ENCODE peak calls at places on chromosome X, in five cellular contexts. G is hepatocyte, U is PC-3, M is fibroblast of lung, E is esophagus squamous epithelium. X is an unnamed sample.
A peak's percentile ranks its signal among the peaks of the same experiment; 100 is the strongest.

GRCh38 chrX:40530471-40530870 is 50.3 kb upstream of the ATP6AP2 start:
- DNase-seq in G (no peak), U (no peak), M (no peak), E (no peak), X (no peak)

GRCh38 chrX:48917139-48917980 is 1.5 kb downstream of the PIM2 start:
- DNase-seq in G (peak; percentile 93), U (peak; percentile 93), M (peak; percentile 76), E (peak; percentile 55), X (peak; percentile 95)

GRCh38 chrX:53440631-53441517 is 6.7 kb upstream of the HSD17B10 start:
- DNase-seq in G (peak; percentile 53), U (peak; percentile 72), M (peak; percentile 58), E (peak; percentile 6), X (peak; percentile 83)

GRCh38 chrX:113048896-113049295 is 208.3 kb upstream of the AMOT start:
- DNase-seq in G (no peak), U (no peak), M (peak; percentile 20), E (no peak), X (no peak)

GRCh38 chrX:16552546-16552945 is 97.4 kb upstream of the S100G start:
- DNase-seq in G (no peak), U (peak; percentile 82), M (peak; percentile 32), E (no peak), X (peak; percentile 57)

GRCh38 chrX:16267431-16267830 is 100.2 kb downstream of the MAGEB17 start:
- DNase-seq in G (no peak), U (no peak), M (no peak), E (no peak), X (no peak)

GRCh38 chrX:39953879-39954278 is 143.9 kb downstream of the BCOR start:
- DNase-seq in G (peak; percentile 89), U (peak; percentile 94), M (peak; percentile 85), E (no peak), X (peak; percentile 84)

GRCh38 chrX:131763674-131764073 is 219.8 kb downstream of the OR13H1 start:
- DNase-seq in G (no peak), U (peak; percentile 57), M (peak; percentile 65), E (peak; percentile 37), X (no peak)

GRCh38 chrX:153726286-153727107 is 1.8 kb downstream of the ABCD1 start:
- DNase-seq in G (peak; percentile 63), U (peak; percentile 31), M (peak; percentile 63), E (peak; percentile 38), X (peak; percentile 95)

GRCh38 chrX:150813922-150814321 is 84.5 kb downstream of the CD99L2 start:
- DNase-seq in G (no peak), U (no peak), M (no peak), E (no peak), X (no peak)

GRCh38 chrX:107730298-107730655 is 45.3 kb downstream of the TSC22D3 start:
- DNase-seq in G (no peak), U (no peak), M (no peak), E (no peak), X (no peak)

GRCh38 chrX:39309018-39309620 is 507.9 kb downstream of the MID1IP1 start:
- DNase-seq in G (peak; percentile 30), U (no peak), M (peak; percentile 75), E (no peak), X (no peak)

GRCh38 chrX:123909498-123909897 is 49.6 kb downstream of the XIAP start:
- DNase-seq in G (no peak), U (no peak), M (no peak), E (no peak), X (no peak)

GRCh38 chrX:81390244-81390643 is 188.3 kb downstream of the SH3BGRL start:
- DNase-seq in G (no peak), U (no peak), M (no peak), E (no peak), X (no peak)

GRCh38 chrX:101415180-101416130 is 7.4 kb downstream of the HNRNPH2 start:
- DNase-seq in G (peak; percentile 73), U (peak; percentile 69), M (peak; percentile 68), E (no peak), X (peak; percentile 85)

GRCh38 chrX:24229967-24230366 is 80.4 kb downstream of the ZFX start:
- DNase-seq in G (no peak), U (no peak), M (peak; percentile 20), E (no peak), X (no peak)

GRCh38 chrX:465418-465817 is 78.7 kb upstream of the PPP2R3B start:
- DNase-seq in G (no peak), U (no peak), M (no peak), E (no peak), X (peak; percentile 32)

GRCh38 chrX:116436358-116436816 is at the start of gene SLC6A14:
- DNase-seq in G (peak; percentile 18), U (peak; percentile 2), M (no peak), E (no peak), X (no peak)

DNA sequence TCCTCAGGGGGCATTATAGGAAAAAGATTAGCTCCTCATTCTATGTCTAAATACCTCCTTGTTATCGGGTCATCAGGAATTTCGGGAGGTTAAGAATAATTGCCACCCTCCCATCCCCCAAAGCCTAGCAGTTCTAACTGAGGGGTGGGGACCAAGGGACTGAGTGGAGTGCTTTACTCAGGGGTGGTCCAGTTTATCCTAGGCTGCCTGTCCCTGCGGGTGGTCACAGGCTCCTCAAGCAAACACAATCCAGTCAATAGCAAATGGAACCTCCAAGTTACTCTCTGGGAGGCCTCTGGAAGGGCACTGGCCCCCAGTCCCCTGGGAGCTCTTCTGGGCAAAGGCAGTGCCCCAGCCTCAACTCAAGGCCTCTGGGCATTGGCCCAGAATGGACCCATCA is 6.7 kb downstream of the ELF4 start:
- DNase-seq in G (no peak), U (no peak), M (no peak), E (no peak), X (no peak)
- H3K4me1 ChIP-seq in G (peaks cover 3% of the 10 kb centered on the region), U (peaks cover 5% of the 10 kb centered on the region), M (peaks cover 2% of the 10 kb centered on the region), E (peaks cover 4% of the 10 kb centered on the region), X (peaks cover 33% of the 10 kb centered on the region)

GRCh38 chrX:19958530-19959486 is 32.1 kb downstream of the BCLAF3 start:
- DNase-seq in G (no peak), U (peak; percentile 13), M (peak; percentile 1), E (no peak), X (no peak)
- H3K4me3 ChIP-seq in G (no peak overlapping the region), U (no peak overlapping the region), M (no peak overlapping the region), E (no peak overlapping the region), X (no peak overlapping the region)

GRCh38 chrX:13001097-13001496 is 26.2 kb downstream of the TMSB4X start:
- DNase-seq in G (no peak), U (peak; percentile 92), M (no peak), E (no peak), X (no peak)
- H3K4me1 ChIP-seq in G (peaks cover 54% of the 10 kb centered on the region), U (peaks cover 62% of the 10 kb centered on the region), M (no peaks in the 10 kb centered on the region), E (no peaks in the 10 kb centered on the region), X (peaks cover 32% of the 10 kb centered on the region)

GRCh38 chrX:20263474-20263873 is 3.2 kb downstream of the RPS6KA3 start:
- DNase-seq in G (no peak), U (peak; percentile 70), M (peak; percentile 61), E (no peak), X (peak; percentile 35)
- H3K4me3 ChIP-seq in G (no peak overlapping the region), U (peak overlapping the region; percentile 84), M (no peak overlapping the region), E (no peak overlapping the region), X (no peak overlapping the region)

GRCh38 chrX:10110984-10111363 is 45.8 kb upstream of the CLCN4 start:
- DNase-seq in G (no peak), U (no peak), M (no peak), E (no peak), X (no peak)
- H3K4me1 ChIP-seq in G (peaks cover 4% of the 10 kb centered on the region), U (no peaks in the 10 kb centered on the region), M (peaks cover 5% of the 10 kb centered on the region), E (no peaks in the 10 kb centered on the region), X (no peaks in the 10 kb centered on the region)

GRCh38 chrX:133868687-133869086 is 116.7 kb downstream of the GPC3 start:
- DNase-seq in G (no peak), U (no peak), M (no peak), E (no peak), X (no peak)
- H3K4me3 ChIP-seq in G (no peak overlapping the region), U (no peak overlapping the region), M (no peak overlapping the region), E (no peak overlapping the region), X (no peak overlapping the region)

GRCh38 chrX:139639253-139639652 is 68.7 kb downstream of the MCF2 start:
- DNase-seq in G (no peak), U (no peak), M (no peak), E (no peak), X (no peak)
- H3K4me1 ChIP-seq in G (no peaks in the 10 kb centered on the region), U (no peaks in the 10 kb centered on the region), M (no peaks in the 10 kb centered on the region), E (no peaks in the 10 kb centered on the region), X (no peaks in the 10 kb centered on the region)

DNA sequence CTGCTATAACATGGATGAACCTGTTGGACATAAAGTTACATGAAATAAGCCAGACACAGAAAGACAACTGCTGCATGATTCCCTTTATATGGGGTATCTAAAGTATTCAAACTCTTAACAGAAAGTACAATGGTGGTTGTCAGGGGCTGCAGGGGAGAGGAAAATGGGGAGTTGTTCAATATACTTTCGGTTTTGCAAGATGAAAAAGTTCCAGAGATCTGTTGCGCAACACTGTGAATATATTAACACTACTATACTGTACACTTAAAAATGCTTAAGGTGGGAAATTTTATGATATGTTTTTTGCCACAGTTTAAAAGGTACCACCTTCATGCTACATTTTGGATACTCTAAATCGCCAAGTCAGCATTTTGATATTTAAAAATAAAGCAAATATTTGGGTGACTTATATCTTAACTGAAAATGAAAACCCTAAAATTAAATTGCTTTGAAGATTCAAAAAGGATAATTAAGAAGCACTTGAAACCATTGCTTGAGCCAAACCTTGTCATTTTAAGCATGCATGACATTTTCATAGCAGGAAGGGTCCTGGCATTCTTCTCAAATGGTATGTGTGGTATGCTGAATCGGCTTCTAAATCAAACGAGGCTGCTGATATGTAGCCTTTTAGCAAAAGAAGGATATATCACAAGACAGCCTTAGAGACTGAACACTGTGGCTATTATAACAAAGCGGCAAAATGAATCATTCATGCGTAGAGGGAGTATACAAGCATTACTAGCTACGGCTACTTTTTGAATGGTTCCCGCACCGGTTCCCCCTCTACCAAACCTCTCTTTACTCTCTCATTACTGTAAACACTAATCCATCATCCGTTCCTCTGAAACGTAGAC is 607.1 kb upstream of the DIPK2B start:
- DNase-seq in G (peak; percentile 13), U (no peak), M (peak; percentile 83), E (no peak), X (peak; percentile 54)
- H3K4me3 ChIP-seq in G (no peak overlapping the region), U (no peak overlapping the region), M (peak overlapping the region; percentile 64), E (no peak overlapping the region), X (peak overlapping the region; percentile 49)

GRCh38 chrX:66013195-66013816 is 26.6 kb downstream of the VSIG4 start:
- DNase-seq in G (no peak), U (no peak), M (no peak), E (no peak), X (no peak)

GRCh38 chrX:66012094-66012534 is 27.8 kb downstream of the VSIG4 start:
- DNase-seq in G (no peak), U (no peak), M (no peak), E (no peak), X (no peak)

GRCh38 chrX:66014560-66014959 is 25.3 kb downstream of the VSIG4 start:
- DNase-seq in G (no peak), U (no peak), M (no peak), E (no peak), X (no peak)

GRCh38 chrX:66015152-66015827 is 24.6 kb downstream of the VSIG4 start:
- DNase-seq in G (no peak), U (no peak), M (no peak), E (no peak), X (peak; percentile 27)

GRCh38 chrX:66014084-66014483 is 25.8 kb downstream of the VSIG4 start:
- DNase-seq in G (no peak), U (no peak), M (no peak), E (no peak), X (no peak)
- H3K4me1 ChIP-seq in G (peaks cover 3% of the 10 kb centered on the region), U (no peaks in the 10 kb centered on the region), M (no peaks in the 10 kb centered on the region), E (no peaks in the 10 kb centered on the region), X (no peaks in the 10 kb centered on the region)